ENCODE peak calls at places on chromosomes 1 and 21, in nine cellular contexts. R, B, E, A, I, P, M, U and K are unnamed samples.
A peak's percentile ranks its signal among the peaks of the same experiment; 100 is the strongest.

GRCh38 chr1:6185151-6185550 is 5.0 kb upstream of the CHD5 start:
- DNase-seq in R (no peak), B (peak; percentile 29), E (no peak), A (no peak), I (no peak), P (no peak), M (no peak), U (no peak), K (no peak)

GRCh38 chr1:56107278-56107643 is 472.1 kb downstream of the PLPP3 start:
- DNase-seq in R (no peak), B (no peak), E (no peak), A (no peak), I (no peak), P (no peak), M (no peak), U (no peak), K (no peak)

GRCh38 chr1:162421258-162422194 is 9.6 kb upstream of the SH2D1B start:
- DNase-seq in R (no peak), B (no peak), E (no peak), A (peak; percentile 27), I (no peak), P (no peak), M (no peak), U (no peak), K (no peak)

GRCh38 chr1:25780318-25781129 is 19.5 kb upstream of the SELENON start:
- DNase-seq in R (no peak), B (peak; percentile 58), E (no peak), A (no peak), I (no peak), P (no peak), M (no peak), U (no peak), K (no peak)

GRCh38 chr1:225479996-225480720 is 52.3 kb upstream of the LBR start:
- DNase-seq in R (peak; percentile 58), B (peak; percentile 17), E (peak; percentile 32), A (no peak), I (no peak), P (no peak), M (no peak), U (no peak), K (no peak)

GRCh38 chr1:207799989-207800648 is 48.3 kb downstream of the CD46 start:
- DNase-seq in R (no peak), B (no peak), E (no peak), A (no peak), I (no peak), P (peak; percentile 23), M (no peak), U (no peak), K (no peak)

GRCh38 chr1:56626546-56626945 is 18.6 kb upstream of the PRKAA2 start:
- DNase-seq in R (no peak), B (peak; percentile 66), E (no peak), A (no peak), I (no peak), P (no peak), M (no peak), U (no peak), K (no peak)

GRCh38 chr1:200958597-200958996 is 63.9 kb downstream of the INAVA start:
- DNase-seq in R (no peak), B (no peak), E (peak; percentile 26), A (no peak), I (no peak), P (no peak), M (no peak), U (no peak), K (no peak)

GRCh38 chr1:21290546-21290944 is 282 bp upstream of the ECE1 start:
- DNase-seq in R (no peak), B (no peak), E (no peak), A (no peak), I (no peak), P (peak; percentile 84), M (peak; percentile 32), U (no peak), K (peak; percentile 84)

GRCh38 chr1:109659145-109659544 is 3.2 kb downstream of the GSTM4 start:
- DNase-seq in R (no peak), B (no peak), E (no peak), A (no peak), I (peak; percentile 45), P (no peak), M (no peak), U (no peak), K (no peak)

GRCh38 chr21:41802684-41803083 is 35.8 kb upstream of the RIPK4 start:
- DNase-seq in R (peak; percentile 91), B (no peak), E (no peak), A (peak; percentile 39), I (no peak), P (no peak), M (no peak), U (peak; percentile 58), K (no peak)

GRCh38 chr21:44596068-44596725 is 3.9 kb upstream of the KRTAP10-6 start:
- DNase-seq in R (no peak), B (no peak), E (no peak), A (no peak), I (no peak), P (no peak), M (no peak), U (no peak), K (no peak)

GRCh38 chr1:19067187-19067911 is 110.9 kb upstream of the IFFO2 start:
- DNase-seq in R (no peak), B (peak; percentile 90), E (no peak), A (peak; percentile 55), I (peak; percentile 61), P (no peak), M (no peak), U (no peak), K (no peak)

GRCh38 chr1:89945852-89946476 is 48.9 kb upstream of the ZNF326 start:
- DNase-seq in R (no peak), B (no peak), E (no peak), A (no peak), I (peak; percentile 13), P (no peak), M (no peak), U (no peak), K (peak; percentile 45)

GRCh38 chr1:226871047-226871365 is 590 bp downstream of the PSEN2 start:
- DNase-seq in R (no peak), B (no peak), E (no peak), A (no peak), I (no peak), P (no peak), M (no peak), U (no peak), K (no peak)

GRCh38 chr1:226868726-226869125 is 1.7 kb upstream of the PSEN2 start:
- DNase-seq in R (no peak), B (no peak), E (no peak), A (no peak), I (no peak), P (no peak), M (no peak), U (no peak), K (no peak)

GRCh38 chr1:226870026-226870322 is 442 bp upstream of the PSEN2 start:
- DNase-seq in R (no peak), B (peak; percentile 72), E (no peak), A (no peak), I (no peak), P (no peak), M (no peak), U (no peak), K (no peak)

GRCh38 chr1:226871636-226872327 is 1.4 kb downstream of the PSEN2 start:
- DNase-seq in R (no peak), B (peak; percentile 71), E (no peak), A (peak; percentile 16), I (no peak), P (no peak), M (no peak), U (no peak), K (peak; percentile 31)

DNA sequence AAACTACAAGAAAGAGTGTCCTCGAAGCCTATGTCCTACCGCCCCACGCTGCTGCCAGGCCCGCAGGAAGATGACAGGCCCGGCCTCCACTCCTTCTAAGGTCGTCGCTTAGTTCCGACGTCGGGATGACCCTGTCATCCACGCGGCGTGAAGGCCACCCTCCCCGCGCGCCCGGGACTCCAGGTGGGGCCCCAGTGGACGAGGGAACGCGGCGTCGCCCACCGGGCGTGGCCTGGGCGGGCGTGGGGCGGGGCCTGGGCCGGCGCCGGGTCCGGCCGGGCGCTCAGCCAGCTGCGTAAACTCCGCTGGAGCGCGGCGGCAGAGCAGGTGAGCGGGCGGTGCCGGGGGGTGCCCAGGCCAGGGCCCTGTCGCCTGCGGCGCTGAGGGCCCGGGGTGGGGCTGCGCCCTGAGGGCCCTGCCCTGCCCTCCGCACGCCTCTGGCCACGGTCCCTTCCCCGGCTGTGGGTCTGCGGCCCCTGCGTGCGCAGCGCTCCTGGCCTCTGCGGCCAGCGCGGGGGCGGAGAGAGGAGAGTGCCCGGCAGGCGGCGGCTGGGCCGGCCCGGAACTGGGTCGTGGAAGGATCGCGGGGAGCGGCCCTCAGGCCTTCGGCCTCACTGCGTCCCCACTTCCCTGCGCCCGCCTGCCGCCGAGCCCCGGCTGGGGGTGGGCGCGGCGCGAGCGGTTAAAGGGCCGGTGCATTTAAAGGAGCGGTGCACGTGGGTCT is at the start of gene PSEN2:
- DNase-seq in R (peak; percentile 86), B (peak; percentile 98), E (peak; percentile 93), A (peak; percentile 84), I (peak; percentile 85), P (peak; percentile 81), M (peak; percentile 60), U (peak; percentile 20), K (peak; percentile 90)
- TF ChIP-seq CTCF in R (peak; percentile 29), B (no peak), E (peak; percentile 22), A (no peak), I (peak; percentile 20), P (no peak), M (no peak), U (peak; percentile 17), K (no peak)

GRCh38 chr1:232170909-232171308 is 459.0 kb downstream of the SIPA1L2 start:
- DNase-seq in R (no peak), B (no peak), E (no peak), A (no peak), I (no peak), P (no peak), M (no peak), U (no peak), K (no peak)
- TF ChIP-seq CTCF in R (no peak), B (no peak), E (no peak), A (no peak), I (no peak), P (no peak), M (no peak), U (no peak), K (no peak)

DNA sequence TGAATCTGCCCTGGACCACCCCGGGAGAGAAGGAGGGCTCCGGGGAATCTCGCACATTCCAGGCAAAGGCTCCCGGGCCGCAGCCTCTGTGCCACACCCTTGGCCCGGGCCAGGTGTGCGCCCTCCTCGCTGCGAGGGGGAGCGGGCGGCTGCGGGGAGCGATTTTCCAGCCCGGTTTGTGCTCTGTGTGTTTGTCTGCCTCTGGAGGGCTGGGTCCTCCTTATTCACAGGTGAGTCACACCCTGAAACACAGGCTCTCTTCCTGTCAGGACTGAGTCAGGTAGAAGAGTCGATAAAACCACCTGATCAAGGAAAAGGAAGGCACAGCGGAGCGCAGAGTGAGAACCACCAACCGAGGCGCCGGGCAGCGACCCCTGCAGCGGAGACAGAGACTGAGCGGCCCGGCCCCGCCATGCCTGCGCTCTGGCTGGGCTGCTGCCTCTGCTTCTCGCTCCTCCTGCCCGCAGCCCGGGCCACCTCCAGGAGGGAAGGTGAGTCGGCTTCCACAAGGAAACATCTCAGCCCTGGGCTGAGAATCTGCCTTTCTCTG is at the start of gene LAMC2:
- DNase-seq in R (peak; percentile 67), B (no peak), E (peak; percentile 81), A (peak; percentile 73), I (peak; percentile 96), P (no peak), M (peak; percentile 60), U (no peak), K (peak; percentile 40)
- TF ChIP-seq CTCF in R (peak; percentile 29), B (no peak), E (peak; percentile 26), A (no peak), I (peak; percentile 44), P (no peak), M (no peak), U (peak; percentile 26), K (no peak)

GRCh38 chr1:183470961-183471747 is 1.1 kb upstream of the SMG7 start:
- DNase-seq in R (peak; percentile 86), B (peak; percentile 79), E (peak; percentile 90), A (peak; percentile 77), I (peak; percentile 90), P (peak; percentile 73), M (peak; percentile 82), U (peak; percentile 32), K (peak; percentile 63)
- TF ChIP-seq CTCF in R (no peak), B (no peak), E (no peak), A (no peak), I (no peak), P (no peak), M (no peak), U (peak; percentile 21), K (peak; percentile 21)